ENCODE peak calls at places on chromosome 9, in ten cellular contexts. B is uterus, G is lower leg skin, L is IMR-90, C is fibroblast of lung, Y is neural crest cell, W is WERI-Rb-1, S is GM12865, P is heart left ventricle, N is mammary epithelial cell. I is an unnamed sample.

GRCh38 chr9:99515874-99516656 is 294.0 kb downstream of the SEC61B start:
- DNase-seq in Y (no peak), L (no peak), W (peak), G (no peak), N (no peak), S (peak), P (no peak), C (no peak), B (no peak), I (no peak)

GRCh38 chr9:127219533-127219932 is 45.0 kb upstream of the GARNL3 start:
- DNase-seq in W (no peak), C (no peak), N (no peak), Y (no peak), S (no peak), G (peak), L (no peak), B (no peak), P (no peak), I (no peak)

GRCh38 chr9:95206143-95206542 is 111.4 kb downstream of the FANCC start:
- DNase-seq in L (peak), C (peak), S (no peak), N (no peak), P (no peak), Y (no peak), B (no peak), W (no peak), G (no peak), I (no peak)

GRCh38 chr9:3437031-3437430 is 88.8 kb downstream of the RFX3 start:
- DNase-seq in P (no peak), Y (no peak), B (no peak), W (no peak), N (no peak), G (no peak), C (no peak), S (no peak), L (no peak), I (no peak)

GRCh38 chr9:137202966-137203365 is 2.4 kb upstream of the TPRN start:
- DNase-seq in S (no peak), B (no peak), W (no peak), Y (no peak), L (no peak), C (no peak), N (no peak), G (no peak), P (no peak), I (no peak)

GRCh38 chr9:33447404-33448158 is at the start of gene AQP3:
- DNase-seq in W (peak), Y (peak), N (peak), P (peak), B (peak), S (peak), L (no peak), C (peak), G (peak), I (peak)

GRCh38 chr9:88817628-88818027 is 173.6 kb upstream of the S1PR3 start:
- DNase-seq in B (no peak), Y (no peak), L (no peak), S (no peak), G (no peak), N (no peak), P (no peak), C (peak), W (no peak), I (no peak)

GRCh38 chr9:136922540-136922939 is 22.0 kb downstream of the FBXW5 start:
- DNase-seq in L (no peak), B (no peak), P (no peak), G (no peak), Y (no peak), N (no peak), S (no peak), C (no peak), W (no peak), I (no peak)

GRCh38 chr9:126693428-126693931 is 79.8 kb downstream of the LMX1B start:
- DNase-seq in P (peak), W (peak), C (no peak), S (no peak), N (no peak), G (no peak), B (no peak), L (no peak), Y (no peak), I (no peak)

GRCh38 chr9:32403567-32403966 is 19.1 kb downstream of the ACO1 start:
- DNase-seq in N (no peak), G (no peak), B (no peak), S (no peak), L (peak), Y (no peak), C (no peak), W (no peak), P (no peak), I (no peak)

DNA sequence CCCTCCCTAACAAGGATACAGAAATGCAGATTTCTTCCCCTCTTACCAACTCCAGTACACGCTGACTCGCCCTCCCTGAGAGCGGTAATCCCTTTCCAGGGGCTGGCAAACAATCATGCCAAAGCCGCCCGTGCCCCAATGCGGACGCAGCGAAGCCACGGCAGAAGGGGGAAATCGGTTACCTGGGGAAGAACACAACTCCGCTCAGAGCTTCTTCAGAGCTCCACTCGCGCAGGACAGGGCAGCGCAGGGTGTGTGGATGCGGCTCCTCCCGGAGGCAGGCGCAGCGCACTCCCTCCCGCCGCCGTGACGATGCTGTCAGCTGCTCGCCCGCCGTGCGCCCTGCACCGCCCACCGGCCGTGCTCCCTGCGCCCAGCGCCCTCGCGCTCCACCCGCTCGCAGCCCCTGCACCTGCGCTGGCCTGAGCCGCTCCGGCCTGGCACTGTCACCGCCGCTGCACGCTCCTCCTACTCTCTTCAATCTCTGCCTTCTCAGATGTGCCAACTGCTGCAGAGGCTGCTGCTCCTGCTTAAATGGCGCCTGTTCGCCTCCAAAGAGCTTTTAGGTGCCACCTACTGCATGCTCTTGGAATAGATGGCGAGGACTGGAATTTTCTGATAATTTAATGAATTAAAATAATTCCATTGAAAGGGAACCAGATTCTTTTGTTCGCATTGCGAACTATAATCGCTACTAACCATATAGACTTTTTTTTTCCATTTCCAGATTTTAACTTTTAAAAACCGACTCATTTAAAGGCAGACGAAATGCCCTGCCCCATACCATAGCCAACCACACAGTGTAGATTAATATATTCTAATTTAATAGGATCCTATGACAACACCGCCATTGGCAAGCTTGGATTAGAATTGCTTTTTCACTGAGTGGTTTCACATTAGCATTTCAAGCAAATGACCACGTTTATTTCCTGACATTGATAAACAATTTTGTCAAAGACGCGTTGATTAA is at the start of gene DIRAS2:
- DNase-seq in L (peak), N (peak), S (peak), B (no peak), W (peak), G (no peak), P (peak), C (peak), Y (peak), I (peak)
- TF ChIP-seq CTCF in L (peak), N (peak), S (no peak), B (no peak), W (peak), G (no peak), P (peak), C (peak), Y (peak), I (peak)

GRCh38 chr9:83987402-83987791 is 6.8 kb downstream of the RMI1 start:
- DNase-seq in P (no peak), B (no peak), L (no peak), G (no peak), S (no peak), Y (no peak), W (no peak), C (no peak), N (no peak), I (no peak)

GRCh38 chr9:83992901-83993300 is 12.3 kb downstream of the RMI1 start:
- DNase-seq in P (no peak), W (no peak), Y (no peak), S (no peak), G (no peak), L (no peak), N (no peak), B (no peak), C (no peak), I (no peak)

GRCh38 chr9:83988411-83988810 is 7.8 kb downstream of the RMI1 start:
- DNase-seq in C (no peak), B (no peak), P (no peak), N (no peak), G (no peak), W (no peak), L (no peak), S (no peak), Y (no peak), I (no peak)

GRCh38 chr9:83992407-83992806 is 11.8 kb downstream of the RMI1 start:
- DNase-seq in N (no peak), W (no peak), P (no peak), G (no peak), B (no peak), Y (no peak), L (peak), C (peak), S (no peak), I (no peak)

DNA sequence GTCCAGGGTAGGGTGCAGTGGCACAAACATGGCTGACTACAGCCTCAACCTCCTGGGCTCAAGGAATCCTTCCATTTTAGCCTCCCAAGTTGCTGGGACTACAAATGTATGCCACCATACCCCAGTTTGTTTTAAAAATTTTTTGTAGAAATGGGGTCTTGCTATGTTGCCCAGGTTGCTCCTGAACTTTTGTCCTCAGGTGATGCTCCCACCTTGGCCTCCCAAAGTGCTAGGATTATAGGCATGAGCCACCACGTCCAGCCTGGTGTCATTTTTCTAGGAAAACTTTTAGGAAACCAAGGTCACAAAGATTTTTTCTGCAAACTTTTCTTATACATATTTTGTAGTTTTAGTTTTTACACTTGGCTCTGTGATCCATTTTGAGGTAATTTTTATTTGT is 10.8 kb downstream of the RMI1 start:
- DNase-seq in S (no peak), N (no peak), B (no peak), P (no peak), C (no peak), G (no peak), L (no peak), W (no peak), Y (no peak), I (no peak)
- TF ChIP-seq CTCF in S (no peak), N (no peak), B (no peak), P (no peak), C (no peak), G (no peak), L (no peak), W (no peak), Y (no peak), I (no peak)

GRCh38 chr9:82491604-82492003 is 503.0 kb downstream of the SPATA31D1 start:
- DNase-seq in P (no peak), W (no peak), L (peak), C (peak), B (no peak), G (no peak), N (no peak), Y (no peak), S (no peak), I (no peak)

GRCh38 chr9:82489579-82489915 is 501.0 kb downstream of the SPATA31D1 start:
- DNase-seq in S (no peak), B (no peak), L (peak), C (peak), N (peak), Y (no peak), P (no peak), G (no peak), W (no peak), I (no peak)

GRCh38 chr9:82490019-82490499 is 501.5 kb downstream of the SPATA31D1 start:
- DNase-seq in L (peak), C (peak), G (no peak), P (no peak), S (no peak), W (no peak), N (peak), B (no peak), Y (no peak), I (no peak)

GRCh38 chr9:82488702-82489578 is 500.4 kb downstream of the SPATA31D1 start:
- DNase-seq in N (peak), Y (no peak), B (no peak), W (no peak), S (peak), P (no peak), G (no peak), C (peak), L (peak), I (no peak)

GRCh38 chr9:82492274-82492673 is 503.7 kb downstream of the SPATA31D1 start:
- DNase-seq in P (no peak), Y (no peak), L (no peak), W (no peak), G (no peak), B (no peak), S (no peak), N (no peak), C (no peak), I (no peak)
- TF ChIP-seq CTCF in P (no peak), Y (no peak), L (peak), W (no peak), G (no peak), B (no peak), S (no peak), N (no peak), C (no peak), I (no peak)

GRCh38 chr9:38375572-38375963 is 16.9 kb upstream of the ALDH1B1 start:
- DNase-seq in Y (no peak), C (no peak), G (no peak), S (no peak), W (no peak), N (no peak), P (no peak), B (no peak), L (no peak), I (no peak)

GRCh38 chr9:38372685-38373619 is 19.6 kb upstream of the ALDH1B1 start:
- DNase-seq in N (no peak), W (no peak), G (peak), B (peak), Y (no peak), L (no peak), S (no peak), C (no peak), P (no peak), I (no peak)

GRCh38 chr9:38371495-38371894 is 21.0 kb upstream of the ALDH1B1 start:
- DNase-seq in S (peak), P (no peak), W (peak), B (peak), L (peak), G (peak), C (peak), N (peak), Y (no peak), I (no peak)

GRCh38 chr9:38374847-38375571 is 17.5 kb upstream of the ALDH1B1 start:
- DNase-seq in N (no peak), C (no peak), G (peak), B (no peak), P (no peak), S (no peak), L (no peak), Y (no peak), W (no peak), I (no peak)

DNA sequence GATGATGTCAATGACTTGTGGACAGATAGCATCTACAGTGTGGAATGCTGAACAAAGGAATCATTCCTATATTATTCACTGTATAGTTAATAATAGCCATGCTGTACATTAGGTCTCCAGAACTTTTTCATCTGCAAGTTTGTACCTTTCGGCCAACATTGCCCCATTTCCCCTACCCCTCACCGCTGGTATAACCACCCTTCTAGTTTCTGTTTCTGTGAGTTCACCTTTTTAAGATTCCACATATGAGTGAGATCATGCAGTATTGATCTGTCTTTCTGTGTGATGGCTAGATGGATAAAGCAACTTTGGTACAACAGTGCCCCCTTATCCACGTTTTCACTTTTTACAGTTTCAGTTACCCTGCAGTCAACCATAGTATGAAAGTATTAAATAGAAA is 18.8 kb upstream of the ALDH1B1 start:
- DNase-seq in L (no peak), W (no peak), S (no peak), G (peak), N (no peak), Y (no peak), P (no peak), C (no peak), B (no peak), I (no peak)
- TF ChIP-seq CTCF in L (no peak), W (no peak), S (no peak), G (no peak), N (no peak), Y (no peak), P (no peak), C (no peak), B (no peak), I (no peak)

GRCh38 chr9:87673446-87674109 is 52.3 kb upstream of the CTSL start:
- DNase-seq in L (no peak), C (no peak), N (no peak), G (peak), S (no peak), W (no peak), B (no peak), P (no peak), Y (no peak), I (no peak)
- TF ChIP-seq CTCF in L (no peak), C (no peak), N (no peak), G (no peak), S (no peak), W (no peak), B (no peak), P (no peak), Y (no peak), I (no peak)

DNA sequence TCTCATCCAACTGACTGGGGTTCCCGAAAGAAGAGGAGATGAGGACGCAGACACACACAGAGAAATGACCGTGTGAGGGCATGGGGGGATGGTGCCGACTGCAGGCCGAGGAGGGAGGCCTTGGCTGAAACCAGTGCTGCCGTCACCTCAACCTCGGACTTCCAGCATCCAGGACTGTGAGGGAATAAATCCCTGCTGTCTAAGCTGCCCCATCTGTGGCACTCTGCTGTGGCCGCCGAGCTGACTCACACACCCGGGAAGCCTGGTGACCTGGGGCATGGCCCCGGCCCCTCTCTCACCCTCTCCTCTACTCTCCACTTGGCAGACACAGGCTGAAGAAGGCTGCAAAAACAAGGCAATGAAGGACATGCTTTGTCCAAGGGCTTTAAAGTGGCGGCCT is 4.4 kb upstream of the COL5A1 start:
- DNase-seq in Y (no peak), N (no peak), S (no peak), C (peak), P (peak), G (peak), W (peak), B (no peak), L (no peak), I (no peak)
- TF ChIP-seq CTCF in Y (no peak), N (no peak), S (no peak), C (no peak), P (no peak), G (no peak), W (peak), B (no peak), L (peak), I (no peak)

DNA sequence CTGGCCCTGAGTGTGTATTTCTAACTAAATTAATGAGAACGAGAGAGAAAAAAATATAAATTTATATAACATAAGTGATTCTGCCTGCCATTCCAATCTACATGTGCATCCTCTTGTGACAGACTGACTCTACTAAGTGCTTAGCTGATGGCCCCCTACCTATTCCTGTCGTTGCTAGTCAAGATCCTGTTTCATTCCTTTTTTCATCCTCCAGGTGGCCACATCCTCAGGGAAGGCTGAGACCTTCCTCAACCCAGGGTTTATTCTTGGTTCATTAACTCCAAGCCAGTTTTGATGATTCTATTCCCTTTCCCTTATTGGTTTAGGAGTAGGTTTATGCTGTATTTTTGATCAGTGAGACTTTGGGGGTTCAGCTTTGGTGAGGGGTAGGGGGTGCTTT is 201.3 kb downstream of the C9orf152 start:
- DNase-seq in S (no peak), Y (no peak), W (peak), C (no peak), N (no peak), G (no peak), P (no peak), B (no peak), L (no peak), I (no peak)
- TF ChIP-seq CTCF in S (no peak), Y (no peak), W (peak), C (no peak), N (peak), G (no peak), P (no peak), B (no peak), L (no peak), I (no peak)

DNA sequence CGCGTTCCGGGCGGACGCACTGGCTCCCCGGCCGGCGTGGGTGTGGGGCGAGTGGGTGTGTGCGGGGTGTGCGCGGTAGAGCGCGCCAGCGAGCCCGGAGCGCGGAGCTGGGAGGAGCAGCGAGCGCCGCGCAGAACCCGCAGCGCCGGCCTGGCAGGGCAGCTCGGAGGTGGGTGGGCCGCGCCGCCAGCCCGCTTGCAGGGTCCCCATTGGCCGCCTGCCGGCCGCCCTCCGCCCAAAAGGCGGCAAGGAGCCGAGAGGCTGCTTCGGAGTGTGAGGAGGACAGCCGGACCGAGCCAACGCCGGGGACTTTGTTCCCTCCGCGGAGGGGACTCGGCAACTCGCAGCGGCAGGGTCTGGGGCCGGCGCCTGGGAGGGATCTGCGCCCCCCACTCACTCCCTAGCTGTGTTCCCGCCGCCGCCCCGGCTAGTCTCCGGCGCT is at the start of gene DAPK1:
- DNase-seq in B (peak), S (peak), G (peak), W (peak), Y (peak), C (peak), N (peak), P (peak), L (no peak), I (peak)
- TF ChIP-seq CTCF in B (no peak), S (peak), G (no peak), W (peak), Y (peak), C (no peak), N (no peak), P (no peak), L (no peak), I (peak)

GRCh38 chr9:117411547-117411946 is 3.3 kb downstream of the ASTN2 start:
- DNase-seq in W (peak), B (no peak), G (peak), S (peak), C (peak), N (peak), L (peak), Y (peak), P (no peak), I (peak)
- TF ChIP-seq CTCF in W (peak), B (no peak), G (no peak), S (peak), C (peak), N (peak), L (peak), Y (peak), P (peak), I (peak)